ENCODE peak calls at places on chromosomes 5 and 9, in seven cellular contexts. W is tibial artery; M is omental fat pad; V is fibroblast of pulmonary artery; G is progenitor cell of endocrine pancreas; U is osteocyte; O is CD4-positive, alpha-beta T cell. N is an unnamed sample.

GRCh38 chr5:80093796-80094195 is 58.6 kb downstream of the THBS4 start:
- DNase-seq in W (no peak), M (no peak), V (no peak), G (no peak), U (no peak), O (no peak), N (no peak)

GRCh38 chr9:137253717-137254623 is 1.2 kb upstream of the NELFB start:
- DNase-seq in W (no peak), M (no peak), V (no peak), G (no peak), U (no peak), O (no peak), N (no peak)

GRCh38 chr5:60514152-60514551 is 185.8 kb downstream of the DEPDC1B start:
- DNase-seq in W (no peak), M (no peak), V (no peak), G (no peak), U (no peak), O (no peak), N (no peak)

GRCh38 chr5:83524991-83525390 is 53.4 kb downstream of the VCAN start:
- DNase-seq in W (no peak), M (no peak), V (no peak), G (no peak), U (no peak), O (no peak), N (no peak)

GRCh38 chr9:14018061-14018460 is 295.9 kb downstream of the NFIB start:
- DNase-seq in W (no peak), M (no peak), V (peak), G (no peak), U (no peak), O (no peak), N (no peak)

GRCh38 chr9:19988281-19988680 is 199.4 kb upstream of the SLC24A2 start:
- DNase-seq in W (no peak), M (no peak), V (no peak), G (no peak), U (no peak), O (no peak), N (no peak)

GRCh38 chr5:169121631-169122420 is 179.1 kb downstream of the SLIT3 start:
- DNase-seq in W (no peak), M (no peak), V (peak), G (no peak), U (no peak), O (no peak), N (no peak)

GRCh38 chr5:15463231-15463630 is 36.7 kb upstream of the FBXL7 start:
- DNase-seq in W (no peak), M (no peak), V (peak), G (no peak), U (no peak), O (no peak), N (no peak)

GRCh38 chr5:31730139-31730538 is 91.2 kb downstream of the PDZD2 start:
- DNase-seq in W (no peak), M (no peak), V (no peak), G (no peak), U (no peak), O (no peak), N (no peak)

GRCh38 chr5:114221807-114222206 is 140.1 kb upstream of the KCNN2 start:
- DNase-seq in W (no peak), M (no peak), V (no peak), G (no peak), U (no peak), O (no peak), N (no peak)

DNA sequence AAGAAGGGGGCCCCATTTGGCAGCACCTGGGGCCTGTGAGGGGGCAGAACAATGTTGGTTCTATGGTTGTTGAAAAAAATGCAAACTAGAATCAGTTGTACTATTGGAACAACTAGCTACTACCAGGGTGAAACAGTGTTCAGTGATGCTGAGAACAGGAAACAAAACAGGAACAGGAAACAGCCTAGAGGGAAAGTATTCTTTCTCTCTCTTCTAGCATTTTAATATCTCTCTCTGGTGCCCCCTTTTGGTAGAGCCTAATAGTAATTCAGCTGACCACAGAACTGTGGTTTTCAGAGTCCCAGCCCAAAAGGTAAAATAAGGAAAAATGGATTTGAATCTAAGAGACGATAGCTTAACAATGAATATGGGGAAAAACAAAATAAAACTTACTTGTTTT is 138.0 kb upstream of the KCNN2 start:
- DNase-seq in W (no peak), M (no peak), V (peak), G (no peak), U (no peak), O (no peak), N (no peak)
- TF ChIP-seq CTCF in W (no peak), M (no peak), V (peak), G (peak), U (peak), O (no peak), N (peak)

DNA sequence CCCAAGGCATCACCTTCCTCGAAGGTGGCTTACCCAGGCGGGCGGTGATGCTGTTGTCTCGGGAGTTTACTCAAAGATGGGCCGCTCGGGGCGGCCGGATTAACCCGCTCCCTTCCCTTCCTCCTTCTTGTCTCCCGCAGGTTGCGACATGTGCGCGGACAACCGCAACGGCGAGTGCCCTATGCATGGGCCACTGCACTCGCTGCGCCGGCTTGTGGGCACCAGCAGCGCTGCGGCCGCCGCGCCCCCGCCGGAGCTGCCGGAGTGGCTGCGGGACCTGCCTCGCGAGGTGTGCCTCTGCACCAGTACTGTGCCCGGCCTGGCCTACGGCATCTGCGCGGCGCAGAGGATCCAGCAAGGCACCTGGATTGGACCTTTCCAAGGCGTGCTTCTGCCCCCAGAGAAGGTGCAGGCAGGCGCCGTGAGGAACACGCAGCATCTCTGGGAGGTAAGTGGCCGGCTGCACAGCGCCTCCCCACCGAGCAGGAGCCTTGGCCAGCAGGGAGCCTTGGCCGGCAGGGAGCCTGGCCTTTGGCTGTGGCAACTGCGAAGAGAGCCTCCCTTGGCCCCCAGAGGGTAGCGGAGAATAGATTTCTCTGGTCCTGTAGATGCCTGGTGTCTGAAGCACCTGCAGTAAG is 10.6 kb downstream of the PRDM6 start:
- DNase-seq in W (no peak), M (no peak), V (no peak), G (peak), U (no peak), O (no peak), N (peak)
- TF ChIP-seq CTCF in W (peak), M (no peak), V (no peak), G (peak), U (peak), O (no peak), N (no peak)

GRCh38 chr5:104573979-104574709 is 1011.6 kb upstream of the NUDT12 start:
- DNase-seq in W (no peak), M (no peak), V (no peak), G (no peak), U (no peak), O (no peak), N (no peak)

DNA sequence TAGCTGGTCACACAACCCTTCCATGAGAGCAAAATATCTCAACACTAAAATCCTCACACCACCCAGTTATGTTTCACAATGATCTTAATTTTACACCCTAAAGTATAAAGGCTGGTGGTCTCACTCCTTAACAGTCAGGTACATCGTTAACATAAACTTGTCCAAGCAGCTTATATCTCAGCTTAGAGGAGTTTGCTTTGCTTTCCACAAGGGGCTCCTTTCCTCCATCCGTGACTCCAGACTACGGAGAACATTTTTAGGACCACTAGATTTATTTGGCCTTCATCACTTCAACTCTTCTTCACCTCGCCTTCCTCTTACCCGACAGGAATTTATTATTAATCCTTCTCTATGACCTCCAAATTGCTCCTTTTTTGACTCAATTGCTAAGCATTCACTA is 1014.1 kb upstream of the NUDT12 start:
- DNase-seq in W (no peak), M (no peak), V (no peak), G (no peak), U (no peak), O (no peak), N (no peak)
- TF ChIP-seq CTCF in W (no peak), M (no peak), V (no peak), G (no peak), U (no peak), O (no peak), N (no peak)

GRCh38 chr5:2687746-2688145 is 63.7 kb downstream of the IRX2 start:
- DNase-seq in W (no peak), M (no peak), V (no peak), G (no peak), U (peak), O (no peak), N (no peak)

GRCh38 chr5:2685651-2686050 is 65.8 kb downstream of the IRX2 start:
- DNase-seq in W (no peak), M (no peak), V (peak), G (no peak), U (no peak), O (no peak), N (no peak)

GRCh38 chr5:2688586-2688985 is 62.9 kb downstream of the IRX2 start:
- DNase-seq in W (no peak), M (no peak), V (no peak), G (no peak), U (no peak), O (no peak), N (no peak)

GRCh38 chr5:2686296-2686695 is 65.2 kb downstream of the IRX2 start:
- DNase-seq in W (no peak), M (no peak), V (no peak), G (no peak), U (peak), O (no peak), N (no peak)

DNA sequence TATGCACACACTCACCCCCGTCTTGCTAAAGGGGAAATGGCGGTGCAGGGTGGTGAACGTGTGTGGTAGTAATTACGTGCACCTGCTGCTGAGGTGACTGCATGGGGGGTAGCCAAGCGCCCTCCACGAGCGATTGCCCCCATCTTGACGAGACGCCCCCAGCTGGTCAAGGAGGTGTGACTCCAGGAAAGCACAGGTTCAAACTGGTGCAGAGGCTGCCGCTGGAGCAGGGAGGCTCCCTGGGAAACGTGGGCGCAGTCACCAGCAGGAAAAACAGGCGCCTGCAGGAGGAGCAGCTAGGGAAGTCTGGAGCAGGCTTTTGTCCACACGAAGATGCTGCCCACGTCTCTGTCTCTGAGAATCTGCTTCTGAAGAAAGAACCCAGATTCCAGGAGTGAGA is 64.8 kb downstream of the IRX2 start:
- DNase-seq in W (no peak), M (no peak), V (no peak), G (no peak), U (peak), O (no peak), N (no peak)
- TF ChIP-seq CTCF in W (no peak), M (no peak), V (no peak), G (no peak), U (no peak), O (no peak), N (no peak)

GRCh38 chr9:6049798-6050197 is 34.4 kb upstream of the RANBP6 start:
- DNase-seq in W (no peak), M (no peak), V (peak), G (no peak), U (no peak), O (peak), N (no peak)
- TF ChIP-seq CTCF in W (no peak), M (no peak), V (peak), G (no peak), U (peak), O (no peak), N (no peak)

DNA sequence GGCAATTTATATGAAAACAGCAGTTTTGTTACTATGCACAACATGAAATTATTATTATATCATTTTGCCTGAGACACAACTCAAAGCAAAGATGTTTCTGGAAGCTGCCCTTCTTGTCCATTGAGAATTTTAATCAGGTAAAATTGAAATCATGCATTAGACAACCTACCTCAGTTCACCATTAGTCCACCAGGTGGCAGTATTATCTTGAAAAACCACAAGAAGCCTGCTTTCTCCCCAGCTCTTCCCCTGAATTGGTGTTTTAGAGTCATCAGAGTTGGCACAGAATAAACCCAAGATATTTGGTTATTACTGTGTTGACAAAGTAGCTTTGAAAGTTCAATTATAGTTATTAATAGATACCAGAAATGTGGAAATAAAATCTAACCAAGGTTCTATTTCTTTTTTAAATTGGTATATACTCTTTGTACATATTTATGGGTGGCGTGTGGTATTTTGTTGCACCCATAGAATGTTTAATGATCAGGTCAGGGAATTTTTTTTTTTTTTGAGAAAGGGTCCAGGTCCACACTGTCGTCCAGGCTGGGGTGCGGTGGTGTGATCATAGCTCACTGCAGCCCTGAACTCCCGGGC is 25.7 kb downstream of the UTP15 start:
- DNase-seq in W (no peak), M (no peak), V (peak), G (peak), U (no peak), O (peak), N (no peak)
- TF ChIP-seq CTCF in W (peak), M (no peak), V (peak), G (peak), U (peak), O (peak), N (peak)

DNA sequence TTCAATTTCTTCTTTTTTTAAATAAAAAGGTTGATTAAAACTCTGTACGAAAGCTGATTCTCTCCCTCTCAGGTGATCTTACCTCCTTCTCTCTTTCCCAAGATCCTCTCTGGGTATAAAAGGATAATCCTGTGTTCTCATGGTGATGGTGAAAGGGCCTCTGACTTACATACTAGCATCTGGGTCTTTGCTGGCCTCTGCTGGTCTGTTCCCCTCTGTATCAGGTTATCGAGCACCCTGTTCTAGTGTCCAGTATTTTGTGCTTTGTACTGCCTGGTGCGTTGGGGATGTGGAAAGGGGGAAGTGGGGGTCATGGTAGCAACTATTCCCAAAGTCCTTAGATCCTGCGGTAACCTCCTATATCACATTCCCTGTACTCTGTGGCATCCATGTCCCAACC is 328.9 kb downstream of the NR2F1-AS1 start:
- DNase-seq in W (no peak), M (no peak), V (peak), G (no peak), U (no peak), O (no peak), N (no peak)
- TF ChIP-seq CTCF in W (no peak), M (no peak), V (no peak), G (no peak), U (peak), O (no peak), N (no peak)

GRCh38 chr9:79266986-79267385 is 304.8 kb upstream of the TLE4 start:
- DNase-seq in W (no peak), M (no peak), V (no peak), G (no peak), U (no peak), O (no peak), N (no peak)
- TF ChIP-seq CTCF in W (no peak), M (no peak), V (no peak), G (no peak), U (no peak), O (no peak), N (no peak)